ENCODE peak calls at places on chromosomes 13 and 19, in five cellular contexts. U is Ammon's horn, Q is amygdala, B is omental fat pad, P is A549. F is an unnamed sample.

GRCh38 chr19:4909172-4909896 is at the start of gene UHRF1:
- DNase-seq in P (no peak), B (no peak), U (no peak), Q (no peak), F (no peak)

GRCh38 chr19:35330475-35330874 is 1.5 kb downstream of the CD22 start:
- DNase-seq in P (no peak), B (no peak), U (no peak), Q (no peak), F (no peak)

GRCh38 chr13:39767791-39768564 is 112.5 kb downstream of the COG6 start:
- DNase-seq in Q (no peak), B (no peak), U (no peak), P (no peak), F (no peak)

GRCh38 chr19:10888421-10888866 is 17.1 kb downstream of the CARM1 start:
- DNase-seq in P (no peak), U (peak), B (no peak), Q (no peak), F (no peak)

GRCh38 chr13:113930711-113931637 is 42.9 kb downstream of the C13orf46 start:
- DNase-seq in B (peak), Q (no peak), P (no peak), U (no peak), F (no peak)

GRCh38 chr13:100409132-100409531 is 179.5 kb downstream of the GGACT start:
- DNase-seq in Q (no peak), U (no peak), B (no peak), P (no peak), F (no peak)

GRCh38 chr13:90091611-90092010 is 1255.9 kb upstream of the MIR17HG start:
- DNase-seq in Q (no peak), U (no peak), B (no peak), P (no peak), F (no peak)

GRCh38 chr13:27808866-27809546 is 16.7 kb downstream of the GSX1 start:
- DNase-seq in Q (no peak), B (no peak), P (no peak), U (no peak), F (no peak)

GRCh38 chr19:8593931-8594330 is 16.6 kb downstream of the ADAMTS10 start:
- DNase-seq in B (no peak), U (no peak), Q (no peak), P (no peak), F (no peak)

GRCh38 chr19:2517881-2518601 is 42.1 kb downstream of the GADD45B start:
- DNase-seq in B (no peak), Q (no peak), P (no peak), U (no peak), F (no peak)

GRCh38 chr13:50170447-50171037 is 155.3 kb downstream of the KCNRG start:
- DNase-seq in Q (no peak), B (no peak), P (no peak), U (peak), F (no peak)

GRCh38 chr19:38792250-38793111 is 3.5 kb downstream of the LGALS7B start:
- DNase-seq in P (no peak), Q (no peak), B (no peak), U (no peak), F (no peak)

GRCh38 chr19:33310606-33311325 is 8.4 kb upstream of the CEBPA start:
- DNase-seq in Q (no peak), U (no peak), P (no peak), B (no peak), F (no peak)

GRCh38 chr13:32642316-32642715 is 56.1 kb downstream of the PDS5B start:
- DNase-seq in Q (no peak), U (no peak), B (no peak), P (no peak), F (no peak)

GRCh38 chr13:21234537-21234936 is 58.1 kb downstream of the MRPL57 start:
- DNase-seq in Q (no peak), B (no peak), P (no peak), U (peak), F (peak)

GRCh38 chr13:103161476-103161875 is 95.3 kb upstream of the SLC10A2 start:
- DNase-seq in Q (no peak), B (no peak), U (no peak), P (no peak), F (no peak)

GRCh38 chr13:106033634-106034033 is 501.8 kb downstream of the EFNB2 start:
- DNase-seq in B (no peak), Q (no peak), P (peak), U (no peak), F (no peak)

GRCh38 chr19:8552810-8553209 is 24.4 kb downstream of the MYO1F start:
- DNase-seq in B (no peak), U (no peak), Q (no peak), P (peak), F (no peak)

GRCh38 chr19:7360393-7360984 is 11.8 kb downstream of the ARHGEF18 start:
- DNase-seq in U (no peak), Q (no peak), P (no peak), B (no peak), F (no peak)

GRCh38 chr13:73835138-73835721 is 299.0 kb downstream of the KLF12 start:
- DNase-seq in P (peak), U (peak), B (no peak), Q (no peak), F (peak)

GRCh38 chr19:17103177-17103576 is 27.6 kb downstream of the MYO9B start:
- DNase-seq in Q (no peak), P (peak), B (no peak), U (no peak), F (no peak)

GRCh38 chr13:33230178-33230881 is 55.2 kb downstream of the STARD13 start:
- DNase-seq in U (no peak), P (no peak), Q (no peak), B (no peak), F (peak)

GRCh38 chr19:18749362-18750231 is 41.5 kb downstream of the COMP start:
- DNase-seq in P (no peak), Q (no peak), U (no peak), B (no peak), F (no peak)

GRCh38 chr13:73983109-73983508 is 151.1 kb downstream of the KLF12 start:
- DNase-seq in P (no peak), Q (no peak), B (no peak), U (no peak), F (no peak)

GRCh38 chr13:89932902-89933301 is 1414.6 kb upstream of the MIR17HG start:
- DNase-seq in U (no peak), B (no peak), Q (no peak), P (no peak), F (no peak)

GRCh38 chr19:56942749-56943148 is 102.2 kb upstream of the PEG3 start:
- DNase-seq in B (no peak), Q (no peak), P (no peak), U (no peak), F (no peak)

GRCh38 chr19:377801-378581 is 31.0 kb downstream of the C2CD4C start:
- DNase-seq in P (no peak), Q (no peak), B (no peak), U (no peak), F (no peak)

GRCh38 chr13:99226493-99226892 is 25.8 kb downstream of the UBAC2 start:
- DNase-seq in U (no peak), B (no peak), P (no peak), Q (no peak), F (no peak)

GRCh38 chr19:49362048-49362925 is at the start of gene TEAD2:
- DNase-seq in U (no peak), P (peak), B (no peak), Q (no peak), F (no peak)

GRCh38 chr13:33262997-33263396 is 22.6 kb downstream of the STARD13 start:
- DNase-seq in B (no peak), P (no peak), Q (no peak), U (no peak), F (peak)

GRCh38 chr13:47621931-47622330 is 379.1 kb downstream of the SUCLA2 start:
- DNase-seq in U (no peak), P (no peak), B (no peak), Q (no peak), F (peak)

GRCh38 chr19:31064486-31064885 is 284.8 kb downstream of the TSHZ3 start:
- DNase-seq in Q (no peak), P (no peak), B (no peak), U (no peak), F (no peak)

GRCh38 chr19:55173717-55174409 is 6.2 kb downstream of the SYT5 start:
- DNase-seq in U (no peak), P (peak), Q (no peak), B (no peak), F (peak)

GRCh38 chr13:76414320-76414719 is 471.9 kb downstream of the KCTD12 start:
- DNase-seq in U (no peak), Q (no peak), B (no peak), P (no peak), F (no peak)

GRCh38 chr13:65921933-65922332 is 1308.2 kb downstream of the PCDH9 start:
- DNase-seq in U (no peak), P (no peak), Q (no peak), B (no peak), F (no peak)

GRCh38 chr13:44334751-44335150 is 38.9 kb upstream of the SERP2 start:
- DNase-seq in P (no peak), B (no peak), Q (no peak), U (no peak), F (no peak)

GRCh38 chr19:29881386-29881785 is 60.7 kb upstream of the URI1 start:
- DNase-seq in P (no peak), B (no peak), Q (no peak), U (no peak), F (no peak)